ENCODE peak calls at places on chromosomes 7 and 10, in nine cellular contexts. G is transverse colon, E is K562, C is A549, Q is tibial nerve, O is HepG2, R is stomach, H is H1, F is ovary. D is an unnamed sample.
A peak's percentile ranks its signal among the peaks of the same experiment; 100 is the strongest.

GRCh38 chr10:122649903-122650302 is 49.7 kb downstream of the C10orf120 start:
- DNase-seq in G (no peak), E (no peak), C (no peak), Q (no peak), O (no peak), R (no peak), H (no peak), F (no peak), D (peak; percentile 46)

GRCh38 chr7:75872073-75872782 is 6.6 kb upstream of the RHBDD2 start:
- DNase-seq in G (no peak), E (peak; percentile 57), C (no peak), Q (no peak), O (no peak), R (no peak), H (no peak), F (no peak), D (no peak)

GRCh38 chr7:70573202-70573810 is 558.6 kb upstream of the GALNT17 start:
- DNase-seq in G (no peak), E (no peak), C (no peak), Q (no peak), O (no peak), R (no peak), H (no peak), F (no peak), D (no peak)

GRCh38 chr7:124440081-124440480 is 325.5 kb downstream of the GPR37 start:
- DNase-seq in G (no peak), E (no peak), C (no peak), Q (no peak), O (no peak), R (no peak), H (no peak), F (no peak), D (no peak)

GRCh38 chr10:76303682-76304316 is 872.4 kb downstream of the LRMDA start:
- DNase-seq in G (peak; percentile 63), E (peak; percentile 29), C (peak; percentile 71), Q (peak; percentile 72), O (peak; percentile 81), R (peak; percentile 78), H (peak; percentile 41), F (peak; percentile 77), D (peak; percentile 80)

GRCh38 chr10:73577788-73578187 is 13.4 kb downstream of the USP54 start:
- DNase-seq in G (peak; percentile 63), E (no peak), C (peak; percentile 8), Q (peak; percentile 59), O (no peak), R (peak; percentile 83), H (no peak), F (peak; percentile 61), D (peak; percentile 95)

GRCh38 chr10:47047127-47047504 is 135.9 kb downstream of the PTPN20 start:
- DNase-seq in G (no peak), E (no peak), C (no peak), Q (no peak), O (no peak), R (no peak), H (no peak), F (no peak), D (peak; percentile 58)

GRCh38 chr10:31340343-31340742 is 21.3 kb downstream of the ZEB1 start:
- DNase-seq in G (no peak), E (no peak), C (no peak), Q (no peak), O (peak; percentile 30), R (no peak), H (no peak), F (no peak), D (no peak)

GRCh38 chr10:85995791-85996190 is 370.8 kb downstream of the GRID1 start:
- DNase-seq in G (no peak), E (peak; percentile 32), C (peak; percentile 42), Q (no peak), O (peak; percentile 18), R (peak; percentile 32), H (no peak), F (no peak), D (no peak)

GRCh38 chr7:74068378-74069085 is 15.1 kb upstream of the LIMK1 start:
- DNase-seq in G (no peak), E (no peak), C (no peak), Q (no peak), O (no peak), R (no peak), H (no peak), F (no peak), D (no peak)

GRCh38 chr10:43176271-43176670 is 38.0 kb downstream of the CSGALNACT2 start:
- DNase-seq in G (no peak), E (no peak), C (no peak), Q (no peak), O (no peak), R (no peak), H (no peak), F (no peak), D (no peak)

GRCh38 chr10:100505164-100505563 is 14.5 kb downstream of the SEC31B start:
- DNase-seq in G (no peak), E (no peak), C (no peak), Q (no peak), O (no peak), R (no peak), H (no peak), F (no peak), D (no peak)

GRCh38 chr7:115410427-115410805 is 488.5 kb downstream of the MDFIC start:
- DNase-seq in G (no peak), E (no peak), C (no peak), Q (no peak), O (no peak), R (no peak), H (no peak), F (no peak), D (no peak)

GRCh38 chr10:102628451-102628911 is 15.8 kb upstream of the TRIM8 start:
- DNase-seq in G (no peak), E (no peak), C (no peak), Q (peak; percentile 47), O (no peak), R (no peak), H (no peak), F (peak; percentile 50), D (peak; percentile 88)

GRCh38 chr10:102626026-102626686 is 18.1 kb upstream of the TRIM8 start:
- DNase-seq in G (no peak), E (no peak), C (no peak), Q (no peak), O (no peak), R (no peak), H (no peak), F (no peak), D (peak; percentile 42)

GRCh38 chr10:102629661-102630614 is 14.3 kb upstream of the TRIM8 start:
- DNase-seq in G (no peak), E (no peak), C (peak; percentile 32), Q (no peak), O (peak; percentile 60), R (no peak), H (peak; percentile 60), F (peak; percentile 25), D (peak; percentile 58)

GRCh38 chr10:102627141-102627445 is 17.2 kb upstream of the TRIM8 start:
- DNase-seq in G (no peak), E (no peak), C (no peak), Q (no peak), O (no peak), R (no peak), H (no peak), F (no peak), D (no peak)

GRCh38 chr10:102627446-102628293 is 16.6 kb upstream of the TRIM8 start:
- DNase-seq in G (no peak), E (no peak), C (peak; percentile 37), Q (no peak), O (peak; percentile 49), R (no peak), H (peak; percentile 62), F (peak; percentile 63), D (peak; percentile 73)
- TF ChIP-seq EP300 in G (no peak), E (no peak), C (no peak), Q (peak; percentile 57), O (peak; percentile 26), R (no peak), H (peak; percentile 96), F (no peak), D (no peak)

GRCh38 chr10:113663142-113663541 is 699 bp downstream of the NRAP start:
- DNase-seq in G (no peak), E (no peak), C (peak; percentile 20), Q (no peak), O (no peak), R (no peak), H (no peak), F (no peak), D (no peak)
- TF ChIP-seq POLR2A in G (no peak), E (no peak), C (no peak), Q (no peak), O (no peak), R (no peak), H (no peak), F (no peak), D (no peak)

GRCh38 chr10:93422121-93422520 is 60.0 kb downstream of the MYOF start:
- DNase-seq in G (no peak), E (no peak), C (no peak), Q (no peak), O (no peak), R (no peak), H (no peak), F (no peak), D (no peak)
- H3K4me1 ChIP-seq in G (peaks cover 16% of the 10 kb centered on the region), E (no peaks in the 10 kb centered on the region), C (peaks cover 30% of the 10 kb centered on the region), Q (no peaks in the 10 kb centered on the region), O (peaks cover 14% of the 10 kb centered on the region), R (peaks cover 11% of the 10 kb centered on the region), H (peaks cover 8% of the 10 kb centered on the region), F (peaks cover 5% of the 10 kb centered on the region), D (peaks cover 42% of the 10 kb centered on the region)

DNA sequence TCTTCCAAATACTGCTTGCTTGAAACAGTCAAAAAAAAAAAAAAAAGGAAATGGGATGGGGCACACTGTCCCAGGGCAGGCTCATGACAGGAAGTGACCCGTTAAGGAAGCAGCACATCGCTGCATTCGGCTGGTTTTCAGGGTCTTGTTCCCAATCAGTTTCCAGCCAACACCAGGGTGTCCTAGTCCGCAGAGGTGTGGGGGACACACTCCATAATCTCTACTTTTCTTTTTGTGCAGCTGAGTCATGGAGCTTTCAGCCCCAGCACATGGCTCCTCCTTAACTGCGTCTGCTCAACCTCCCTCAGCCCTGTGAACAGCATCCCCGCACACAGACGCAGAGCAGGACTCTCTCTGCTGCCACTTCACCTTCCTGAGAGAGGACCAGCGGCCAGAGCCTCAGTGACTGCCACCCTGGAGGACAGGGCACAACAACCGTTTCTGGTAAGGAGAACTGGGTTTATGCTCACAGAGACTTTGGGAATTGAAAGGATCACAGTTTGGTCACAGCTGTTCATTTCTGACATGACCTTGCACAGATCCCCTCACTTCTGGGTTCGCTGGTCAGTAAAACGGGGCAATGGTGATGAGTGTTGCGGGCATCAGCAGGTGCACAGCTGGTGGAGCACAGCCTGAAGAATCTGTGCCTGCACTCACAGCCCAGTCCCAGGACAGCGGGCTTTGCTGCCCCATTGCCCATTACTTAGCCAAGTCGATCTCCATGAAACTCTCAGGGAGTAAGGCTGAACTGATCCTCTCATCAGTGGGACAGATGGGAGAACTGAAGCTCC is at the start of gene GIMAP5:
- DNase-seq in G (no peak), E (no peak), C (no peak), Q (no peak), O (no peak), R (no peak), H (no peak), F (no peak), D (no peak)
- TF ChIP-seq EP300 in G (no peak), E (no peak), C (no peak), Q (peak; percentile 72), O (no peak), R (no peak), H (no peak), F (no peak), D (no peak)